ENCODE peak calls at places on chromosomes 4 and X, in four cellular contexts. D is GM12878, W is HepG2, V is K562. O is an unnamed sample.

GRCh38 chr4:2871911-2872310 is 28.3 kb downstream of the ADD1 start:
- DNase-seq in D (no peak), V (no peak), W (no peak), O (no peak)

GRCh38 chr4:157514711-157515110 is 294.2 kb downstream of the GRIA2 start:
- DNase-seq in W (peak), D (no peak), V (no peak), O (peak)

GRCh38 chrX:118901991-118902390 is 72.4 kb upstream of the LONRF3 start:
- DNase-seq in V (no peak), W (no peak), D (no peak), O (no peak)

GRCh38 chr4:188701952-188702351 is 562.7 kb downstream of the TRIML1 start:
- DNase-seq in W (no peak), D (no peak), V (no peak), O (no peak)

GRCh38 chr4:98352940-98353339 is 91.8 kb downstream of the RAP1GDS1 start:
- DNase-seq in W (no peak), V (no peak), D (no peak), O (no peak)

GRCh38 chr4:3491681-3492405 is 28.7 kb downstream of the DOK7 start:
- DNase-seq in V (no peak), D (no peak), W (no peak), O (no peak)

GRCh38 chrX:12825801-12826200 is 34.6 kb downstream of the PRPS2 start:
- DNase-seq in W (no peak), D (no peak), V (no peak), O (no peak)

GRCh38 chr4:101232074-101232776 is 115.1 kb downstream of the PPP3CA start:
- DNase-seq in W (no peak), D (no peak), V (no peak), O (no peak)

GRCh38 chrX:138485767-138486166 is 225.8 kb downstream of the FGF13 start:
- DNase-seq in W (no peak), V (no peak), D (no peak), O (no peak)

GRCh38 chr4:158163941-158164665 is 8.7 kb downstream of the GASK1B start:
- DNase-seq in D (no peak), W (peak), V (no peak), O (no peak)

GRCh38 chr4:176191974-176192373 is 3.4 kb downstream of the SPATA4 start:
- DNase-seq in D (no peak), V (no peak), W (no peak), O (no peak)

GRCh38 chr4:185194924-185195632 is 8.7 kb downstream of the CFAP97 start:
- DNase-seq in W (no peak), V (no peak), D (no peak), O (no peak)

GRCh38 chrX:39967348-39967747 is 130.4 kb downstream of the BCOR start:
- DNase-seq in V (no peak), W (no peak), D (no peak), O (no peak)

GRCh38 chr4:2852481-2852881 is 8.8 kb downstream of the ADD1 start:
- DNase-seq in V (no peak), W (no peak), D (peak), O (no peak)

GRCh38 chrX:119989905-119990408 is 46.4 kb upstream of the NKAP start:
- DNase-seq in D (no peak), V (no peak), W (no peak), O (no peak)

GRCh38 chrX:2342878-2343277 is 157.9 kb downstream of the DHRSX start:
- DNase-seq in W (no peak), D (no peak), V (no peak), O (no peak)

GRCh38 chr4:185709802-185710486 is 102.0 kb downstream of the SORBS2 start:
- DNase-seq in V (no peak), W (peak), D (no peak), O (no peak)

GRCh38 chrX:85619962-85620361 is 240.5 kb upstream of the POF1B start:
- DNase-seq in V (no peak), D (no peak), W (no peak), O (no peak)

GRCh38 chr4:156193116-156193515 is 239.4 kb upstream of the CTSO start:
- DNase-seq in D (no peak), V (no peak), W (no peak), O (peak)

GRCh38 chr4:113657834-113658233 is 103.7 kb downstream of the CAMK2D start:
- DNase-seq in V (no peak), W (no peak), D (no peak), O (no peak)

GRCh38 chr4:152534541-152535231 is 1.2 kb downstream of the FBXW7 start:
- DNase-seq in D (no peak), W (no peak), V (peak), O (peak)

GRCh38 chr4:63795301-63795700 is 613.9 kb downstream of the TECRL start:
- DNase-seq in D (no peak), W (no peak), V (no peak), O (peak)

DNA sequence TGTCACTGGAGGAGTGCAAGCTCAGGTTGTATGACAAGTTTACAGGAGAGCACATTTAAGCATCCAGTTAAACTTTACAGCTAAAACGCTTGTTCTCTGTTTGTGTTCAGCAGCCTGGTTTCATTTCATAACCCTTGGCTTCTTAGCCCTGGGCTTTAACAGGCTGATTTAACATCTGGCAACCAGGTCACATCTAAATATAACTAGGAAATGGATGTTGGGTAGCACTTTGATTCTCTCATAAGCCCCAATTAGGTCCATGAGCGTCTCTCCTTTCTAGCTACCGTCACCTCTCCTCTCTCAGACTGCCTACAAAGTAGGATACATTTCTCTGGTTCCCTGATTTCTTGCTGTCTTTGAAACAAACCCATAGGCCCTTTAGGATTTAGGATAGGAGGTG is 22.3 kb downstream of the OTUD6A start:
- DNase-seq in W (no peak), V (no peak), D (no peak), O (no peak)
- TF ChIP-seq BHLHE40 in W (no peak), V (no peak), D (no peak), O (no peak)

DNA sequence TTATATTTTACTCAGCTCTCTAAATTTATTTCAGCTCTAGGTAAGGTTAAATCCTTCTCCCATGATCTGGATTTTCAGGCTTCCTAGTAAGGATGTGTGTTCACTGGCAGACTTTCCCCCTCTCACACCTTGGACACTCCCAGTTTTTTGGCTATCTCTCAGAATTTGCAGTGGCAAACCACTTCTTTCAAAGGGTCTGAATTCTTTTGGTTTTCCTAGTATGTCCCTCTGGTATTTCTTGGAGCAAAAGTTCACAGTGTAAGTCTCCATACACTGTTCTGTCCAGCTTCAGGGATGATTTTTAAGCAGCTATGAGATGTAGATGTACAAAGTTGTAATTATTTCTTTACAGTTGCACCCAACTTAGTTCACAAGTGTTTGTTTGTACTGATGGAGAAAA is 653.8 kb upstream of the GALNT7 start:
- DNase-seq in D (no peak), W (no peak), V (no peak), O (no peak)
- TF ChIP-seq TARDBP in D (no peak), W (no peak), V (no peak), O (no peak)

DNA sequence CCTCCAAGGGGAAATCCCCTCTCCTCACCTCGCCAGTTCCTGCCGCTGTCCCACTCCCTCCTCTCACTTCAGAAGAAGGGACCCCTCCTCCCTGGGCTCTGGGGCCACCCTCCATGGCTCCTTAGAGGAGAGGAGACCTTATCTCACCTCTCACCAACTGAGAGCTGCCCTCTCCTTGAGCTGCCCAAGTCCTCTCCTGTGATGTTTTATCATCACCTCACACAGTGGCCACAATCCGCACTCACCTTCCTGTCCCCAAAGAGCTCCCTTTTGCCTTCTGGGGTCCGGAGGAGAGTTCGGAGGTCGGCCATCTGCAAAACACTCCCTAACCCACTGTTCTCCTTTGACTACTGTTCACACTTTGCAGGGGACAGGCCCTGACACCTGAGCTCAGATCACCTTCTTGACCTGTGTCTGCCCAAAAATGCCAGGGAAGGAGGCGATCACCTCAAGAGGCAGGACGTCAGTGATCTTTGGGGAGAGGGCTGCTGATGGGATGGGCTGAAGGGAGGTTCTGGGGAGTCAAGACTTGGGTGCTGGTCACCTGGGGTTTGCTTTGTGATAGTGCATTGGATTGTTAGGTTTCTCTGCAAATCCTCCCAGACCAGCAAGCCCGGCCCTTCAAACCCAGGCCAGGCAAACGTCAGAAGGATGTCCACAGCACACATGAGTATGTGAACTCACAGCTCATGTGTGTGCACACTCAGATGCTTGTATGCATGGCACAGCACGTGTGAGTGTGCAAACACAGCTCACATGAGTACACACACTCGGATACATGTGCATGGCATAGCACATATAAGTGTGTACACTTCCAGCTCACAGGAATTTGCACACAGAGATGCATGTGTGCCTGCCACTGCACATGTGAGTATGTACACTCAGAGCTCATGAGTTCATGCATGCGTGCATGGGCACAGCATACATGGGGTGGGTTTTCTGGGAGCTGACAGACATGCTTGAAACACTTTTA is 41.8 kb downstream of the HTRA3 start:
- DNase-seq in W (no peak), D (no peak), V (no peak), O (no peak)
- TF ChIP-seq BHLHE40 in W (no peak), D (no peak), V (no peak), O (no peak)

GRCh38 chrX:108537005-108537404 is 97.4 kb downstream of the COL4A5 start:
- DNase-seq in W (peak), D (no peak), V (peak), O (peak)
- TF ChIP-seq TARDBP in W (no peak), D (no peak), V (no peak), O (no peak)

GRCh38 chr4:5020341-5020740 is 1.1 kb upstream of the CYTL1 start:
- DNase-seq in D (no peak), W (no peak), V (no peak), O (no peak)

GRCh38 chr4:5021546-5021945 is 2.3 kb upstream of the CYTL1 start:
- DNase-seq in W (no peak), D (no peak), V (no peak), O (no peak)

GRCh38 chr4:5027366-5027765 is 8.1 kb upstream of the CYTL1 start:
- DNase-seq in W (no peak), V (no peak), D (no peak), O (no peak)

GRCh38 chr4:5028480-5028879 is 9.2 kb upstream of the CYTL1 start:
- DNase-seq in W (no peak), V (no peak), D (no peak), O (no peak)

DNA sequence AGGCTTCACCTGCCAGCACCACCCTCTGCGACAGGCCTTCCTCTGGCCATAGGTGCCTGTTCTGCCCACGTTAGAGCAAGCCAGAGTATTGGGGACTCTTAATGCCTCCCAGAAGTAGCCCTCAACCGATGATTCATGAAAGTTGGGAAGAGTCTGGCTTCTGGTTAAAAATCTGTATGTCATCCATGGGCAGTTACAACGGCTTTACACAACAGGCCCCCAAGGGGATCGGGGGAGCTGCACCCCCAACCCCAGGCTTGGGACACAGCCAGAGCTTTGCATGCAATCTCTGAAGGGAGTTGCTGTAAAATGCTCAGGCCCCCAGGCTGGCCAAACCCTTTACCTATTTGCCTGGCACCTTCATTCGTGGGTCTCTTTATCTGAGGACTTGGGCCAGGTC is 5.4 kb upstream of the CYTL1 start:
- DNase-seq in V (no peak), D (no peak), W (no peak), O (no peak)
- TF ChIP-seq BHLHE40 in V (no peak), D (no peak), W (no peak), O (no peak)

DNA sequence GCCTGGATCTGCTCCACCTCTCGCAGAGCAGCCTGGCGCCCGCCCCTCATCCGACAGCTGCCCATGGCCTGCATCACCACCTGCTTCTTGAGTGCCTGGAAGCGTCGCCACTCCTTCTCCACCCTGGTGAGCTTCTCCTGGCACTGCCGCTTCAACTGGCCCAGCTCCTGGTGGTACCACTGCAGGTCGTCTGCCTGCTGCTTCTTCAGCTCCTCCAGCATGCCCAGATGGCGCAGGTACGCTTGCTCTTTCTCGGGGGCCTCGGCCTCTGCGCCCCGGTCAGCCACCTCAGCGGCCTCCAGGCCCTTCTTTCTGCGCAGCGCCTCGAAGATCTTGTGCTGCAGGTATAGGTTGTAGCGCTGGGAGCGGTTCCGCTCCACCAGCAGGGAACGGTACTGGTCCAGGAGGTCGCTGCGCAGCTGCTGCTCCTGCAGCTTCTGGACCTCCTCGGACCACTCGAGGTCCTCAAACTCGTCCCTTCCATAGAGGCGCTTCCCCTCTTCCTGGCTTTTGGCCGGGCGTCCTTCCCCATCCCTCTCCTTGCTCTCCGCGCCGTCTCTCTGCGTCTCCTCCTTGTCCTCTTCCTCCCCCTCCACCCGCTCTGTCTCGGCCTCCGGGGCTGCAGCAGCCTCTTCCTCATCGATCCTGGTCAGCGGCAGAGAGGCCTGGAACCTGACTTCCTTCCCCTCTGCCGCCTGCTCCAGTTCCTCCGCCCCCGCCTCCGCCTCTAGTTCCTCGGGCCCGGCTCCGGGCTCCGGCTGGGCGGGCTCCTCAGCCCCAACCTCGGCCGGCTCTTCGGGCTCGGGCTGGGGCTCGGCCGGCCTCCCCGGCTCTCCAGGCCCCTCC is 1.1 kb upstream of the TADA2B start:
- DNase-seq in W (no peak), V (peak), D (no peak), O (peak)
- TF ChIP-seq TARDBP in W (no peak), V (no peak), D (no peak), O (no peak)

GRCh38 chr4:150037251-150037856 is 40.9 kb upstream of the DCLK2 start:
- DNase-seq in W (no peak), V (no peak), D (no peak), O (no peak)

GRCh38 chr4:150044517-150044916 is 33.7 kb upstream of the DCLK2 start:
- DNase-seq in W (no peak), D (no peak), V (no peak), O (no peak)

GRCh38 chr4:150038335-150039076 is 39.7 kb upstream of the DCLK2 start:
- DNase-seq in V (no peak), D (peak), W (no peak), O (no peak)

GRCh38 chr4:150045410-150045809 is 32.8 kb upstream of the DCLK2 start:
- DNase-seq in V (no peak), W (no peak), D (no peak), O (no peak)

GRCh38 chr4:150039790-150040189 is 38.5 kb upstream of the DCLK2 start:
- DNase-seq in W (no peak), D (no peak), V (no peak), O (no peak)
- TF ChIP-seq BHLHE40 in W (no peak), D (no peak), V (no peak), O (no peak)

GRCh38 chr4:11605597-11605996 is 176.9 kb upstream of the HS3ST1 start:
- DNase-seq in W (no peak), V (no peak), D (no peak), O (no peak)

GRCh38 chr4:11606078-11606477 is 177.4 kb upstream of the HS3ST1 start:
- DNase-seq in W (no peak), V (no peak), D (no peak), O (no peak)

GRCh38 chr4:11602606-11603355 is 174.1 kb upstream of the HS3ST1 start:
- DNase-seq in W (no peak), V (no peak), D (no peak), O (no peak)

GRCh38 chr4:11599044-11599443 is 170.3 kb upstream of the HS3ST1 start:
- DNase-seq in W (no peak), D (no peak), V (no peak), O (no peak)

DNA sequence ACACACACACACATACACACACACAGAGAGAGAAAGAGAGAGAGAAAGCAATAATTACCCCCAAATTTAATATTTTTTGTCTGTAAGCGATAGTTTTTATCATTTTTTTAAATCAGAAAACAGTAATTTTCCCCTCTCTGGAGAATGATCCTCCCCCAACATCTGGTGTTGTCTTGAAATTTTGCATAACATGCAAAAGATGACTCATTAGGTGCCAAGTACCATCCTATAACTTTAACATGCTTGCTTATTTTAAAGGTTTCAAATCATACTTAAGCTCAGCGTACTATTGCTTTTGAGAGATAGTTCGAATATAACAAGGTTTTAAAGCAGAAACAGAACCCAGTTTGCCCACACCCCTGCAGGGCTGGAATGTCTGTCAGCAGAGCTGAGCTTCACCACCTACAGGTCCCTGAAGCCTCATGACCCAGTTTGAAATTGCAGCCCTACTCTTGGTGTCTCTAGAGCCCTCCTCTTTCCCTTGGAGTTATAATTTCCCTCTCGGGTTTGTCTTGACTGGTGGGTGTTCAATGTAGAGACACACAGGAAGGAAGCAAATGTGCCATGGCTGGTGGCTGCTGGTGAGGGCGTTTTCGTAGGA is 175.0 kb upstream of the HS3ST1 start:
- DNase-seq in V (no peak), D (no peak), W (no peak), O (no peak)
- TF ChIP-seq TARDBP in V (no peak), D (no peak), W (no peak), O (no peak)

DNA sequence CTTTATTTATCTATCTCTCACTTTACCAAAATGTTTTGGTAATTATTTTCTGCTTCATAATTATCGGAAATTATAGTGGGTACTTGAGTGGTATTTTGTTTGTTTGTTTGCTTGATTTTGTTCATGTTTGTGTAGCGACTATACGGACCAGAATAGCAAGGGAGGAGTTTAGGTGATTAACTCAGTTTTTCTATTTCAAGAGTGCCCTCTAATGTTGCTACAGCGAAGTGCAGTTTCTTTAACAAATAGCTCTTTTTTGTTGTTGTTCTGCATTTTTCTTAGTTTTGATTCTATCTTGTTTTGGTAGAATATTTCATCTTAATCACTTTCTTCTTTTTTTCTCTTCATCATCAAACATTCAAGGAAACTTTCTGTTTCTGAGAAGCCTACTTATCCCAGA is 40.8 kb upstream of the QRFPR start:
- DNase-seq in D (no peak), V (no peak), W (no peak), O (peak)
- TF ChIP-seq BHLHE40 in D (no peak), V (no peak), W (no peak), O (no peak)

GRCh38 chr4:6907658-6908191 is 1.9 kb upstream of the TBC1D14 start:
- DNase-seq in W (no peak), V (peak), D (no peak), O (peak)
- TF ChIP-seq TARDBP in W (peak), V (no peak), D (no peak), O (no peak)